ENCODE peak calls at places on chromosomes 13 and 19, in five cellular contexts. T is adrenal gland, O is Peyer's patch, I is GM12878, J is gastrocnemius medialis. P is an unnamed sample.

GRCh38 chr19:56875717-56876116 is 35.2 kb upstream of the PEG3 start:
- DNase-seq in T (no peak), O (no peak), I (no peak), J (no peak), P (no peak)

GRCh38 chr13:111528513-111528912 is 208.1 kb downstream of the TEX29 start:
- DNase-seq in T (no peak), O (no peak), I (no peak), J (no peak), P (no peak)

GRCh38 chr19:7516281-7516862 is 469 bp downstream of the ZNF358 start:
- DNase-seq in T (no peak), O (no peak), I (no peak), J (no peak), P (no peak)

GRCh38 chr13:20525144-20525600 is 485 bp downstream of the CRYL1 start:
- DNase-seq in T (peak; percentile 46), O (peak; percentile 73), I (no peak), J (peak; percentile 13), P (peak; percentile 16)

GRCh38 chr19:8569066-8569761 is 8.0 kb downstream of the MYO1F start:
- DNase-seq in T (no peak), O (no peak), I (peak; percentile 63), J (no peak), P (no peak)

GRCh38 chr19:42255766-42256750 is 1.1 kb upstream of the ERF start:
- DNase-seq in T (peak; percentile 62), O (peak; percentile 64), I (no peak), J (no peak), P (no peak)

GRCh38 chr13:66926851-66927524 is 303.1 kb downstream of the PCDH9 start:
- DNase-seq in T (no peak), O (no peak), I (no peak), J (no peak), P (no peak)

GRCh38 chr13:24172071-24172470 is 11.6 kb downstream of the SPATA13 start:
- DNase-seq in T (no peak), O (no peak), I (no peak), J (no peak), P (no peak)

GRCh38 chr13:109718726-109719125 is 67.7 kb downstream of the IRS2 start:
- DNase-seq in T (no peak), O (no peak), I (no peak), J (no peak), P (no peak)

GRCh38 chr13:112106467-112107141 is 39.7 kb downstream of the SOX1 start:
- DNase-seq in T (no peak), O (no peak), I (no peak), J (no peak), P (no peak)

GRCh38 chr13:44605275-44605674 is 29.1 kb upstream of the TSC22D1 start:
- DNase-seq in T (no peak), O (no peak), I (no peak), J (no peak), P (no peak)

GRCh38 chr13:110306340-110306959 is 507 bp downstream of the COL4A1 start:
- DNase-seq in T (no peak), O (no peak), I (no peak), J (no peak), P (no peak)

GRCh38 chr13:113162783-113163685 is 4.6 kb downstream of the PROZ start:
- DNase-seq in T (no peak), O (no peak), I (no peak), J (no peak), P (no peak)

GRCh38 chr13:41193469-41193868 is 900 bp downstream of the KBTBD7 start:
- DNase-seq in T (no peak), O (no peak), I (no peak), J (no peak), P (no peak)

GRCh38 chr13:83325454-83325853 is 556.8 kb downstream of the SLITRK1 start:
- DNase-seq in T (no peak), O (no peak), I (no peak), J (no peak), P (no peak)

GRCh38 chr13:101829484-101829883 is 377.0 kb downstream of the ITGBL1 start:
- DNase-seq in T (no peak), O (no peak), I (no peak), J (no peak), P (no peak)

GRCh38 chr19:50043967-50044366 is 18.2 kb downstream of the ZNF473 start:
- DNase-seq in T (no peak), O (no peak), I (no peak), J (no peak), P (no peak)

GRCh38 chr13:29963086-29963485 is 112.7 kb upstream of the UBL3 start:
- DNase-seq in T (no peak), O (no peak), I (no peak), J (no peak), P (no peak)

GRCh38 chr19:56748443-56748842 is 76.9 kb upstream of the ZNF835 start:
- DNase-seq in T (peak; percentile 34), O (no peak), I (no peak), J (no peak), P (no peak)

GRCh38 chr13:24032674-24033073 is 127.8 kb upstream of the SPATA13 start:
- DNase-seq in T (no peak), O (no peak), I (no peak), J (no peak), P (no peak)

GRCh38 chr19:55830656-55831055 is 1.1 kb downstream of the NLRP11 start:
- DNase-seq in T (no peak), O (no peak), I (no peak), J (no peak), P (no peak)

GRCh38 chr19:12754465-12755196 is 3.0 kb downstream of the BEST2 start:
- DNase-seq in T (no peak), O (no peak), I (no peak), J (no peak), P (no peak)

GRCh38 chr19:34794289-34794960 is 21.4 kb upstream of the ZNF599 start:
- DNase-seq in T (no peak), O (no peak), I (no peak), J (no peak), P (no peak)

GRCh38 chr19:48636859-48637448 is at the start of gene DBP:
- DNase-seq in T (peak; percentile 73), O (no peak), I (no peak), J (no peak), P (no peak)

GRCh38 chr13:40344270-40345148 is 321.9 kb downstream of the FOXO1 start:
- DNase-seq in T (no peak), O (no peak), I (peak; percentile 7), J (peak; percentile 87), P (no peak)

GRCh38 chr13:91361755-91362271 is 14.3 kb downstream of the MIR17HG start:
- DNase-seq in T (no peak), O (no peak), I (no peak), J (no peak), P (no peak)

GRCh38 chr19:47512948-47513319 is 1.9 kb downstream of the NAPA start:
- DNase-seq in T (no peak), O (no peak), I (no peak), J (no peak), P (no peak)

GRCh38 chr19:47512183-47512947 is 2.5 kb downstream of the NAPA start:
- DNase-seq in T (no peak), O (no peak), I (no peak), J (no peak), P (peak; percentile 85)

GRCh38 chr19:47510516-47511127 is 4.2 kb downstream of the NAPA start:
- DNase-seq in T (no peak), O (no peak), I (no peak), J (no peak), P (no peak)

GRCh38 chr19:47511128-47511517 is 3.7 kb downstream of the NAPA start:
- DNase-seq in T (peak; percentile 72), O (no peak), I (no peak), J (no peak), P (no peak)

DNA sequence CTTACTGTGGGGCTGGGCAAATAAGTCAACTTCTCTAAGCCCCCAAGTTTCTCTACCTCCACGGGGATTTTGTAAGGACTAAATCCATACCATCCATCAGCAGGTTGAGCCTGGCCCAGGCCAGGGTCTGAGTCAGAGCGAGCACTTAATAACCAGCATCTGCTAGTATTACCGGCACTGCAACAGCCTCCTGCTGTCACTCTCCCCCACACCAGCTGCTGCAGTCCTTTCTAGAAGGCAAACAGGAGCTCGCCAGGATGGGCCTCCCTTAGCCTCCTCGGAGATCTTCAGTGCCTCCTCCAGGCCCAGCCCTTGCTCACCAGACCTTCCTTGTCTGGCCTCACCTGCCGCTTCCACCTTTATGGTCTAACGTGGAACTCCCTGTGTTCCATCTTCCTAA is 3.2 kb downstream of the NAPA start:
- DNase-seq in T (peak; percentile 22), O (peak; percentile 39), I (no peak), J (peak; percentile 39), P (no peak)
- H3K4me1 ChIP-seq in T (peaks cover 71% of the 10 kb centered on the region), O (peaks cover 7% of the 10 kb centered on the region), I (peaks cover 18% of the 10 kb centered on the region), J (peaks cover 76% of the 10 kb centered on the region), P (peaks cover 53% of the 10 kb centered on the region)

DNA sequence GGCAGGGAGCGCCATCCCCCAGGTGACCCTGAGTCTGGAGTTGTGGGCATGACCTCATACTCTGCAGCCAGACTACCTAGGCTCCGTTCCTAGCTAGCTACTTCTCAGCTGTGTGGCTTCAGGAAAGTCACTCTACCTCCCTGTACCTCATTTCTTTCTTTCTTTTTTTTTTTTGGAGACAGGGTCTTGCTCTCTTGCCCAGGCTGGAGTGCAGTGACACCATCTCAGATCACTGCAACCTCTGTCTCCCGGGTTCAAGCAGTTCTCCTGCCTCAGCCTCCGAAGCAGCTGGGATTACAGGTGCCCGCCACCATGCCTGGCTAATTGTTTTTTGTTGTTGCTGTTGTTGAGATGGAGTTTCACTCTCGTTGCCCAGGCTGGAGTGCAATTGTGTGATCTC is 15.0 kb downstream of the PLIN3 start:
- DNase-seq in T (no peak), O (no peak), I (no peak), J (no peak), P (no peak)
- H3K36me3 ChIP-seq in T (no peaks in the 10 kb centered on the region), O (no peaks in the 10 kb centered on the region), I (peaks cover 7% of the 10 kb centered on the region), J (peaks cover 58% of the 10 kb centered on the region), P (peaks cover 3% of the 10 kb centered on the region)

GRCh38 chr19:44939668-44940067 is 2.4 kb upstream of the APOC4 start:
- DNase-seq in T (no peak), O (no peak), I (no peak), J (no peak), P (no peak)

GRCh38 chr19:44947041-44947581 is 1.3 kb downstream of the APOC2 start:
- DNase-seq in T (no peak), O (no peak), I (no peak), J (no peak), P (no peak)

GRCh38 chr19:44948237-44948636 is 2.4 kb downstream of the APOC2 start:
- DNase-seq in T (no peak), O (no peak), I (no peak), J (no peak), P (no peak)

GRCh38 chr19:44942067-44942571 is at the start of gene APOC4:
- DNase-seq in T (no peak), O (no peak), I (no peak), J (no peak), P (no peak)

DNA sequence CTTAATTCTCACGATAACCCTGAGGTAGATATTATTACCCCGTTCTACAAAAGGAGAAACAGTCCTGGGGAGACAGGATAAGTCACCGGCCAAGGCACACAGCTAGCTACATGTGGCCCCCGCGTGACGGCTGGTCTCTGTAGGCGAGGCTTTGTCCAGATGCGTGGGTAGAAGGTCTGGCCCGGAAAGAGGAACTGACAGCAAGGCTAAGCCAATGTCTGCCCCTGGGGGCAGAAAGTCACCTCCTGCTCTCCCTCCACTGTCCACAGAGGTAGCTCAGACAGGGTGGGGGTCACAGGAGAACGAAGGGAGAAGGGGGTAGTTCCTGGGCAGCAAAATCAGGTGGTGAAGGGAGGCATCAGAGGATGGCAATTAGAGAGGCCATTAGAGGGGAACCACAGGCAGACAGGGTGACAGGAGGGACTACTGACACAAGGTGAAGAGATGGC is 1.8 kb downstream of the APOC4 start:
- DNase-seq in T (peak; percentile 50), O (no peak), I (no peak), J (peak; percentile 14), P (no peak)
- TF ChIP-seq POLR2A in T (no peak), O (no peak), I (peak; percentile 61), J (no peak), P (no peak)

GRCh38 chr13:98429977-98430785 is 146.7 kb downstream of the STK24 start:
- DNase-seq in T (no peak), O (no peak), I (no peak), J (no peak), P (no peak)
- H3K4me1 ChIP-seq in T (no peaks in the 10 kb centered on the region), O (no peaks in the 10 kb centered on the region), I (no peaks in the 10 kb centered on the region), J (peaks cover 6% of the 10 kb centered on the region), P (no peaks in the 10 kb centered on the region)